ENCODE peak calls at places on chromosomes 7 and 10, in seven cellular contexts. O, Y, H, A, W, S and T are unnamed samples.

GRCh38 chr10:80199828-80200227 is 5.5 kb downstream of the ANXA11 start:
- DNase-seq in O (no peak), Y (peak; percentile 72), H (peak; percentile 58), A (peak; percentile 83), W (no peak), S (no peak), T (no peak)

GRCh38 chr7:112263519-112263918 is 57.0 kb downstream of the ZNF277 start:
- DNase-seq in O (no peak), Y (no peak), H (no peak), A (no peak), W (peak; percentile 95), S (no peak), T (no peak)

GRCh38 chr7:36387437-36388345 is 2.0 kb upstream of the ANLN start:
- DNase-seq in O (no peak), Y (no peak), H (no peak), A (no peak), W (no peak), S (no peak), T (no peak)

GRCh38 chr10:29746080-29746797 is 111.5 kb upstream of the SVIL start:
- DNase-seq in O (no peak), Y (no peak), H (no peak), A (no peak), W (no peak), S (no peak), T (no peak)

GRCh38 chr7:26686448-26686981 is 177.9 kb downstream of the SKAP2 start:
- DNase-seq in O (peak; percentile 49), Y (no peak), H (no peak), A (no peak), W (peak; percentile 33), S (peak; percentile 16), T (peak; percentile 15)

GRCh38 chr10:5469353-5470061 is 29.9 kb downstream of the CALML5 start:
- DNase-seq in O (no peak), Y (no peak), H (peak; percentile 16), A (peak; percentile 35), W (no peak), S (no peak), T (no peak)

GRCh38 chr10:114876602-114877300 is 55.2 kb downstream of the FHIP2A start:
- DNase-seq in O (peak; percentile 62), Y (peak; percentile 80), H (peak; percentile 70), A (peak; percentile 73), W (peak; percentile 72), S (peak; percentile 59), T (peak; percentile 51)

GRCh38 chr7:112160771-112161150 is 45.4 kb downstream of the DOCK4 start:
- DNase-seq in O (no peak), Y (no peak), H (no peak), A (no peak), W (no peak), S (no peak), T (no peak)

GRCh38 chr7:123624527-123625183 is 23.0 kb downstream of the ASB15 start:
- DNase-seq in O (peak; percentile 59), Y (peak; percentile 37), H (peak; percentile 39), A (no peak), W (peak; percentile 85), S (peak; percentile 37), T (peak; percentile 60)

GRCh38 chr7:129644634-129645230 is 33.2 kb downstream of the NRF1 start:
- DNase-seq in O (no peak), Y (peak; percentile 25), H (no peak), A (no peak), W (peak; percentile 16), S (no peak), T (peak; percentile 28)

GRCh38 chr10:79267449-79267848 is 79.8 kb upstream of the PPIF start:
- DNase-seq in O (no peak), Y (no peak), H (no peak), A (no peak), W (no peak), S (no peak), T (no peak)

DNA sequence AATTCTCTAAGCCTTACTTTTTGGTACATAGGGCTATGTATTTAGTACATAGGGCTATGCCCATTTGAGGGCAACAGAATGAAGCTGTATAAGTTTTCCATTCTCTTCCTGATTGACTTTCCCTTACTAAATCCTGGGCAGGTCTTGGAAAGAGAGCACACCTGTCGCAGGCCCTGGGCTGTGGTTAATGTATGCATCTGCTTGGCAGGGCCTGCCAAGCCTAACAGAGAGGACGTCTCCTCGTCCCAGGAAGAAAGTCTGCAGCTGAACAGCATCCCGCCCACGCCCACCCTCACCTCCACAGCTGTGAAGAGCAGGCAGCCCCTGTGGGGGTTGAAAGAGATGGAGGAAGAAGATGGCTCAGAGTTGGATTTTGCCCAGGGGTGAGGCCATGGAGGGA is 8.9 kb upstream of the PVRIG start:
- DNase-seq in O (no peak), Y (no peak), H (no peak), A (no peak), W (no peak), S (no peak), T (no peak)
- H3K4me3 ChIP-seq in O (no peak overlapping the region), Y (no peak overlapping the region), H (no peak overlapping the region), A (no peak overlapping the region), W (no peak overlapping the region), S (no peak overlapping the region), T (no peak overlapping the region)

DNA sequence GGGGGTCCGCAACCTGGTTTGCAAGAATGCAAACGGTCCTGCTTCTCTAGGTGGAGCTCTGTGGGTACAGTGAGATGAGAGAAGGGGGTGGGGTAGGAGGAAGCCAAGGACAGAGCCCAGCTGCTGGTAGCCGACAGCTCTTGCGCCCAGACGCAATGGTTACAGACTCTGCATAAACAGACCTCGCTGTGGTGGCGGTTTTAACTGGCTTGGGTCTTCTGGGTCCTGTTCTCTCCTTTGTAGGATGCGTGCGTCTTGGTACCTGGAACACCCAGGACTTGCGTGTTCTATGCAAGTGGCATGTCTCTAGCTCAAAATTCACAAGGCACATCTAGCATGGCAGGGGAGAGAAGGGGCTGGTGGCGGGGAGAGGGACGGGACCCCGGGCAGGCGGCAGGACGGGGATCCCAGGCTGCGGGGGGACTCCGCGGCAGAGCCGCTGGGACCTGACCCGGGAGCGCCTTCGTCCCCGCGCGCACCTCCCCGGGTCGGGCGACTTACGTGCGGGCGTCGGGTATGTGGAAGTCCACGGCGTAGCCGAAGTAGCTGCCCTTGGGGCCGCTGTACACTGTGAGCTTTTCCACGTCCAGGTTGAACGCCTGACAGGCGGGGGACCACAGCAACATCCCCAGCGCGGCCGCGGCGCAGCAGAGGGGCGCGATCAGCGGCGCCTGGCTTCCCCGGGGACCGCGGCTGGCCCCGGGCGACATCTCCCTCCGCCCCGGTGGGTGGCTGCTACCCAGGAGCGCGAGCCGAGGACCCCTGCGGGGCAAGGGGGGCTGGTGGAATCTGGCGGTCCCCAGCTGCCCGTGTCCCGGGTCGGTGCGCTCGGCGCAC is 442 bp downstream of the ITGA8 start:
- DNase-seq in O (no peak), Y (no peak), H (peak; percentile 19), A (no peak), W (peak; percentile 84), S (no peak), T (no peak)
- H3K4me3 ChIP-seq in O (peak overlapping the region; percentile 60), Y (no peak overlapping the region), H (peak overlapping the region; percentile 37), A (peak overlapping the region; percentile 85), W (peak overlapping the region; percentile 98), S (no peak overlapping the region), T (no peak overlapping the region)

GRCh38 chr7:151897201-151897711 is 20.3 kb upstream of the PRKAG2 start:
- DNase-seq in O (no peak), Y (no peak), H (peak; percentile 66), A (peak; percentile 38), W (no peak), S (peak; percentile 16), T (no peak)
- H3K4me3 ChIP-seq in O (no peak overlapping the region), Y (no peak overlapping the region), H (no peak overlapping the region), A (no peak overlapping the region), W (no peak overlapping the region), S (no peak overlapping the region), T (no peak overlapping the region)

GRCh38 chr10:89339860-89340259 is 12.1 kb downstream of the IFIT3 start:
- DNase-seq in O (no peak), Y (no peak), H (no peak), A (no peak), W (no peak), S (no peak), T (no peak)

GRCh38 chr10:89341136-89341535 is 13.3 kb downstream of the IFIT3 start:
- DNase-seq in O (no peak), Y (no peak), H (no peak), A (no peak), W (no peak), S (no peak), T (no peak)

GRCh38 chr10:89346264-89346971 is 18.6 kb downstream of the IFIT3 start:
- DNase-seq in O (no peak), Y (no peak), H (no peak), A (no peak), W (no peak), S (no peak), T (no peak)

GRCh38 chr10:89338717-89339116 is 10.9 kb downstream of the IFIT3 start:
- DNase-seq in O (no peak), Y (no peak), H (no peak), A (no peak), W (no peak), S (no peak), T (no peak)

DNA sequence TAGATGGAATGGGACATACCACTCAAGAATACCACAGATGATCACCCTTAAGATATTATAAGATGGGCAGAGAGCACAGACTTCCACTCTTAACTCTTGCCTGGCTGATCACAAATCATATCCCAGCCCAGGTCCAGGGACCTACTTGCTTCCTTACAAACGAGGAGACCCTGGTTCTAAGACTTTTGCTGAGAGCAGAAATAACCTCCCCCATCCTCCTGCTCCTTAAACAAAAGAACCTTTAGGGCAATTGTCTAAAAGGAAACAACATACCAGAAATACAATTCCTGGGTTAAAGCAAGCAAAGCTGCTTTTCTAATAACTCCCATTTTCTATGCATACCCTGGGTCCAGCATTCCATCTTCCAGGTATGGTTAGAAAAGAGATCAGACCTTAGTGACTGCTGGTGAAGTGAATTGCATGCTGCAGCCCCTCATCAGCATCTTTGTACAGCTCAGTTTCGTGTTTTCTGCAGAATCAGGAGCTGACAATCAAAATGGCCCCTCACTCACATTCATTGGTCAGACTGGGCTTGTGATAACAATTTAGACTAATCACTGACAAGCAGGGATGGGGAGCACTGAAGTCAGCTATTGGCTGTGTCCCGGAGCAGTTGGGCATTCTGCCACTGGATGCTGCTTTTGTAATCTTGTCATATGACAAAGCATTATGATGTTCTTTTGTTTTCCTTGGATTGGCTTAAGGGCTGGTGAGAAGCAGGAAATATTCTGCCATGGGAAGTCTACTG is 14.6 kb downstream of the IFIT3 start:
- DNase-seq in O (no peak), Y (no peak), H (no peak), A (peak; percentile 89), W (no peak), S (no peak), T (no peak)
- H3K4me3 ChIP-seq in O (no peak overlapping the region), Y (no peak overlapping the region), H (no peak overlapping the region), A (no peak overlapping the region), W (no peak overlapping the region), S (no peak overlapping the region), T (no peak overlapping the region)

DNA sequence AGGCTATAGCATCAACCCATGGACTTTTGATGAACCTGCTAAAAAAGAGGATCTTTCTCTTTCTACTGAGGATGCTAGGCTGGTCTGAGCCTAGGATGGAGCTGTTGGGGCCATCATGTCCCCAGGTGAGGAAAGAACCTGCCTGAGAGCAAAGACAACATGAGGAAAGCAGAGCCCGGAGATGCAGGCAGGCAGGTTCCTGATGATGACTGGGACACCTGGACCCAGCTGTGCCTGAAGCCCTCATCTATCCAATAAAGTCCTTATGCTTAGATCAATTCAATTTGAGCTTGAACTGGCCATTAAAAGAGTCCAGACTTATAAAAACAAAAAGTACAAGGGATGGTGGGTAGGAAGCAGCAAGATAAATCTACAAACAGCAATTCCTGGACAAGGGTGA is 48.9 kb downstream of the KIFBP start:
- DNase-seq in O (no peak), Y (no peak), H (no peak), A (no peak), W (no peak), S (no peak), T (no peak)
- H3K4me3 ChIP-seq in O (no peak overlapping the region), Y (no peak overlapping the region), H (no peak overlapping the region), A (no peak overlapping the region), W (no peak overlapping the region), S (no peak overlapping the region), T (no peak overlapping the region)

GRCh38 chr10:131806646-131807317 is 94.0 kb upstream of the PPP2R2D start:
- DNase-seq in O (no peak), Y (no peak), H (peak; percentile 4), A (no peak), W (no peak), S (no peak), T (no peak)
- H3K4me3 ChIP-seq in O (no peak overlapping the region), Y (no peak overlapping the region), H (no peak overlapping the region), A (no peak overlapping the region), W (no peak overlapping the region), S (no peak overlapping the region), T (no peak overlapping the region)